ENCODE peak calls at places on chromosomes 16 and 17, in four cellular contexts. Z, V, Q and B are unnamed samples.
A peak's percentile ranks its signal among the peaks of the same experiment; 100 is the strongest.

GRCh38 chr16:83458612-83459011 is 349.2 kb upstream of the HSBP1 start:
- DNase-seq in Z (no peak), V (peak; percentile 24), Q (peak; percentile 80), B (no peak)

GRCh38 chr17:79144090-79144610 is 69.5 kb downstream of the ENGASE start:
- DNase-seq in Z (no peak), V (no peak), Q (no peak), B (no peak)

GRCh38 chr16:69131167-69131748 is 1.1 kb downstream of the CHTF8 start:
- DNase-seq in Z (peak; percentile 67), V (peak; percentile 30), Q (peak; percentile 46), B (no peak)

GRCh38 chr16:28923652-28924398 is 1.2 kb downstream of the RABEP2 start:
- DNase-seq in Z (no peak), V (no peak), Q (peak; percentile 88), B (no peak)

GRCh38 chr16:85087899-85088569 is 24.2 kb downstream of the CIBAR2 start:
- DNase-seq in Z (no peak), V (no peak), Q (no peak), B (no peak)

GRCh38 chr16:69706256-69706974 is 19.9 kb downstream of the NQO1 start:
- DNase-seq in Z (no peak), V (no peak), Q (no peak), B (no peak)

GRCh38 chr16:10266809-10267208 is 84.6 kb upstream of the GRIN2A start:
- DNase-seq in Z (no peak), V (no peak), Q (peak; percentile 63), B (no peak)

GRCh38 chr17:35238817-35239216 is 4.1 kb upstream of the SLFN5 start:
- DNase-seq in Z (no peak), V (no peak), Q (no peak), B (peak; percentile 67)

GRCh38 chr17:28735242-28735722 is 6.7 kb downstream of the NEK8 start:
- DNase-seq in Z (no peak), V (no peak), Q (no peak), B (no peak)
- TF ChIP-seq CTCF in Z (no peak), V (no peak), Q (no peak), B (no peak)

GRCh38 chr16:1089822-1090619 is 6.0 kb downstream of the C1QTNF8 start:
- DNase-seq in Z (no peak), V (no peak), Q (no peak), B (no peak)
- TF ChIP-seq CTCF in Z (no peak), V (no peak), Q (no peak), B (no peak)

GRCh38 chr17:62720126-62720850 is 87.8 kb downstream of the MARCHF10 start:
- DNase-seq in Z (peak; percentile 33), V (no peak), Q (peak; percentile 67), B (no peak)
- TF ChIP-seq CTCF in Z (peak; percentile 44), V (peak; percentile 32), Q (peak; percentile 11), B (peak; percentile 61)

DNA sequence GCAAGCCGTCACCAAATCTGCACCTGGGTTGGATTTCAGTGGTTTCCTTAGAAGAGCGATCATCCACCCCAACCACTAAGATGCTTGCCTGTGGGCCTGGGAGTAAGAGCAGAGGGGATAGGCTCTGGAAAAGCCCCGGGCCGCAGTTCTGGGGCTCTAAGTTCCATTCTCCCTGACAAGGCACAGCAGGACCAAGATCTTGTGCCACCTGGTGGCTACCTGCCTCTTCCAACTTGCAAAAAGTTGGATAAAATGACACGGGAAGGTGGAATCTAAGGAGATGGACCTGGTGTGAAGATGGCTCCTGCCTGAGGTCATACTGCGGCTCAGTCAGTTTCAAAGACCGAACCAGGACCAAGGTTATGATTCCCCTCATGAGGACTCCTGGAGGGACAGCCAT is 42.3 kb downstream of the ABCC12 start:
- DNase-seq in Z (peak; percentile 29), V (no peak), Q (no peak), B (no peak)
- TF ChIP-seq CTCF in Z (peak; percentile 33), V (no peak), Q (peak; percentile 5), B (peak; percentile 55)

GRCh38 chr16:30946671-30947532 is 2.0 kb upstream of the ORAI3 start:
- DNase-seq in Z (no peak), V (no peak), Q (no peak), B (no peak)

GRCh38 chr16:30949655-30950515 is 1.0 kb downstream of the ORAI3 start:
- DNase-seq in Z (peak; percentile 67), V (peak; percentile 60), Q (peak; percentile 86), B (peak; percentile 77)

GRCh38 chr16:30947533-30948086 is 1.3 kb upstream of the ORAI3 start:
- DNase-seq in Z (peak; percentile 37), V (no peak), Q (no peak), B (no peak)

GRCh38 chr16:30948956-30949654 is at the start of gene ORAI3:
- DNase-seq in Z (peak; percentile 84), V (peak; percentile 53), Q (peak; percentile 84), B (peak; percentile 62)

GRCh38 chr16:30948087-30948955 is 547 bp upstream of the ORAI3 start:
- DNase-seq in Z (peak; percentile 100), V (peak; percentile 98), Q (peak; percentile 68), B (peak; percentile 99)
- TF ChIP-seq CTCF in Z (peak; percentile 29), V (peak; percentile 5), Q (no peak), B (peak; percentile 61)

GRCh38 chr17:53499277-53499676 is 323.4 kb upstream of the KIF2B start:
- DNase-seq in Z (no peak), V (no peak), Q (no peak), B (no peak)

GRCh38 chr17:53492532-53492931 is 330.2 kb upstream of the KIF2B start:
- DNase-seq in Z (no peak), V (no peak), Q (no peak), B (no peak)

GRCh38 chr17:53490447-53490968 is 332.2 kb upstream of the KIF2B start:
- DNase-seq in Z (no peak), V (no peak), Q (no peak), B (no peak)

DNA sequence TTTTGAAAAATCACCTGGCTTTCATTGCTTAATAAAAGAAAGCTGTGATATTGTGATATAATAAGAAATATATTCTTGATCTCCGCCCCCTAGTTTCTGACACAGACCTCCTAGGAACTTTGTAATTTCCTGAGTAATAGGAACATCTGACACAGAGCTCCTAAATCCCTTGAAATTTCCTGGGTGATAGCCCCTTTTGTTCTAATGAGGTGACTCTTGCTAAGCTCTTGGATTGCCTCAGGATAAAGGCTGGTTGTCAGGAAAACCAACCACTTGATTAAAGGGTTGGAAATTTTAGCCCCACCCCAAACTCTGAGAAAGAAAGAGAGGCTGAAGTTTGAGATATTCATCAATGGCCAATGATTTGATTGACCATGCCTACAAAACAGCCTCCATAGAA is 326.4 kb upstream of the KIF2B start:
- DNase-seq in Z (peak; percentile 69), V (no peak), Q (no peak), B (no peak)
- TF ChIP-seq CTCF in Z (no peak), V (no peak), Q (no peak), B (no peak)

DNA sequence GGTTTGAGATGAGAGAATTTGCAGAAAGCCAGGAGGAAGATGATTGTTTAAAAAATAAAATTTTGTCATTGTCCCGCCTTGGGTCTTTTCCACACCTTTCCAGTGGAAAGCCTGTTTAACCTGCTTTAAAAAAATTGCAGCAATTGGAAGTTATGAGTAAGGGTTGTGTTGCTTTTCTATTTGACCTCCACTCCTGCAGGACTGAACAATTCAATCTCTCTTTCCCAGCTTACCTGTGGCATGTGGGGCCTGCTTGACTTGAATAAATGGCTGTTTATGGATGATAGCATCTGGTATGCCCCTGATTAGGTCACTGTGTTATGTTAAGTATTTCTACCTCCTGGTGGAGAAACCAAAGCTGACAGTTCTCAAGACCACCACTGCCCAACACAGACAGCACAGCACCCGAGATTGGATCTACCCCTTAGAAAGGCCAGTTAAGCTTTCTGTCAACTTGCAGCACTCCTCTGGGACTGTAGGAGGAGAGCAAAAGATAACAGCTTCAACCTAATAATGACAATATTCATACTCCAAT is 64.8 kb upstream of the NOG start:
- DNase-seq in Z (no peak), V (no peak), Q (no peak), B (no peak)
- TF ChIP-seq CTCF in Z (no peak), V (no peak), Q (no peak), B (no peak)

GRCh38 chr17:82253179-82253544 is 20.3 kb downstream of the CSNK1D start:
- DNase-seq in Z (no peak), V (no peak), Q (no peak), B (no peak)

GRCh38 chr17:82258555-82258954 is 14.9 kb downstream of the CSNK1D start:
- DNase-seq in Z (no peak), V (no peak), Q (no peak), B (no peak)

GRCh38 chr17:82256242-82256894 is 17.1 kb downstream of the CSNK1D start:
- DNase-seq in Z (no peak), V (no peak), Q (no peak), B (no peak)

GRCh38 chr17:82255573-82255972 is 17.9 kb downstream of the CSNK1D start:
- DNase-seq in Z (no peak), V (no peak), Q (no peak), B (no peak)

DNA sequence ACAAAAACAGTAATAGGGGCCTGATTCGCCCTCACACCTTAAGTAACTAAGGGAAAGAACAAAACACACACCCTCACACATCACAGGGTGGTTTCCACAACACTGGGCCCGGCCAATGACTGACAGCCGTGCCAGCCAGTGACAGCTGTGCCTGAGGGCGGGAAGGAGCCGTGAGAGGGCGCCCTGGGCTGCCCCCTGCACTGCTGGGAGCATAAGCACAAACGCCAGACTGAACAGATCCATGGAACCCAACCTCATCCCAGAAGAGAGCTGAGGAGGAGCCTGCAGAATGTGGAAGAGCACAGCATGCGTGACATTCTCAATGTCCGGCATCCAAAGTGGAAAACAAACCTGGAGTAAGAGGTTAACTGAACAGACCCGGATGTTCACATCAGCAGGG is 16.0 kb downstream of the CSNK1D start:
- DNase-seq in Z (peak; percentile 37), V (no peak), Q (no peak), B (no peak)
- TF ChIP-seq CTCF in Z (no peak), V (no peak), Q (no peak), B (no peak)